ENCODE peak calls at places on chromosomes 1 and 21, in six cellular contexts. One of them, this sample, is unnamed.

GRCh38 chr1:153312569-153313186 is at the start of gene PGLYRP3:
- DNase-seq in esophagus squamous epithelium: no peak
- DNase-seq in kidney: no peak
- DNase-seq in K562: no peak
- DNase-seq in neuronal stem cell: no peak
- DNase-seq in right atrium auricular region: no peak
- DNase-seq in this sample: no peak

GRCh38 chr1:56550132-56550531 is 29.2 kb downstream of the PLPP3 start:
- DNase-seq in esophagus squamous epithelium: no peak
- DNase-seq in kidney: no peak
- DNase-seq in right atrium auricular region: no peak
- DNase-seq in neuronal stem cell: no peak
- DNase-seq in K562: no peak
- DNase-seq in this sample: no peak

GRCh38 chr1:212386029-212386428 is 28.7 kb downstream of the PACC1 start:
- DNase-seq in esophagus squamous epithelium: no peak
- DNase-seq in kidney: no peak
- DNase-seq in K562: no peak
- DNase-seq in neuronal stem cell: no peak
- DNase-seq in right atrium auricular region: no peak
- DNase-seq in this sample: no peak

GRCh38 chr1:6465461-6466005 is 440 bp downstream of the TNFRSF25 start:
- DNase-seq in esophagus squamous epithelium: no peak
- DNase-seq in K562: no peak
- DNase-seq in right atrium auricular region: no peak
- DNase-seq in neuronal stem cell: no peak
- DNase-seq in kidney: peak; percentile 52
- DNase-seq in this sample: no peak

GRCh38 chr1:152823291-152823690 is 4.0 kb upstream of the LCE1A start:
- DNase-seq in right atrium auricular region: no peak
- DNase-seq in esophagus squamous epithelium: no peak
- DNase-seq in K562: no peak
- DNase-seq in neuronal stem cell: no peak
- DNase-seq in kidney: no peak
- DNase-seq in this sample: no peak

GRCh38 chr1:210250665-210250997 is 18.0 kb downstream of the SERTAD4 start:
- DNase-seq in esophagus squamous epithelium: no peak
- DNase-seq in kidney: no peak
- DNase-seq in right atrium auricular region: no peak
- DNase-seq in neuronal stem cell: peak; percentile 40
- DNase-seq in K562: no peak
- DNase-seq in this sample: no peak

GRCh38 chr1:118100686-118101300 is 84.2 kb downstream of the SPAG17 start:
- DNase-seq in kidney: no peak
- DNase-seq in esophagus squamous epithelium: no peak
- DNase-seq in neuronal stem cell: no peak
- DNase-seq in right atrium auricular region: no peak
- DNase-seq in K562: no peak
- DNase-seq in this sample: no peak

GRCh38 chr1:210726621-210727020 is 397.9 kb downstream of the HHAT start:
- DNase-seq in kidney: no peak
- DNase-seq in neuronal stem cell: peak; percentile 79
- DNase-seq in esophagus squamous epithelium: no peak
- DNase-seq in K562: peak; percentile 64
- DNase-seq in right atrium auricular region: no peak
- DNase-seq in this sample: no peak

GRCh38 chr1:167909691-167910180 is 4.2 kb downstream of the ADCY10 start:
- DNase-seq in kidney: no peak
- DNase-seq in right atrium auricular region: no peak
- DNase-seq in esophagus squamous epithelium: no peak
- DNase-seq in neuronal stem cell: no peak
- DNase-seq in K562: no peak
- DNase-seq in this sample: no peak

GRCh38 chr1:207824691-207825090 is 72.8 kb downstream of the CD46 start:
- DNase-seq in right atrium auricular region: no peak
- DNase-seq in kidney: no peak
- DNase-seq in neuronal stem cell: no peak
- DNase-seq in K562: no peak
- DNase-seq in esophagus squamous epithelium: no peak
- DNase-seq in this sample: peak; percentile 73
- H3K4me3 ChIP-seq in right atrium auricular region: no peak overlapping the region
- H3K4me3 ChIP-seq in kidney: peak overlapping the region; percentile 93
- H3K4me3 ChIP-seq in neuronal stem cell: no peak overlapping the region
- H3K4me3 ChIP-seq in K562: no peak overlapping the region
- H3K4me3 ChIP-seq in esophagus squamous epithelium: peak overlapping the region; percentile 75
- H3K4me3 ChIP-seq in this sample: peak overlapping the region; percentile 37

GRCh38 chr21:44649701-44650100 is 3.5 kb downstream of the KRTAP10-11 start:
- DNase-seq in K562: no peak
- DNase-seq in kidney: no peak
- DNase-seq in esophagus squamous epithelium: no peak
- DNase-seq in right atrium auricular region: peak; percentile 36
- DNase-seq in neuronal stem cell: no peak
- DNase-seq in this sample: no peak

GRCh38 chr21:44653123-44653522 is 1.3 kb downstream of the KRTAP12-4 start:
- DNase-seq in esophagus squamous epithelium: no peak
- DNase-seq in K562: peak; percentile 40
- DNase-seq in neuronal stem cell: no peak
- DNase-seq in right atrium auricular region: no peak
- DNase-seq in kidney: no peak
- DNase-seq in this sample: no peak

GRCh38 chr21:44648557-44649311 is 2.5 kb downstream of the KRTAP10-11 start:
- DNase-seq in esophagus squamous epithelium: no peak
- DNase-seq in K562: no peak
- DNase-seq in kidney: no peak
- DNase-seq in right atrium auricular region: peak; percentile 23
- DNase-seq in neuronal stem cell: no peak
- DNase-seq in this sample: no peak

GRCh38 chr21:44650973-44651675 is 3.3 kb downstream of the KRTAP12-4 start:
- DNase-seq in kidney: no peak
- DNase-seq in right atrium auricular region: peak; percentile 28
- DNase-seq in neuronal stem cell: no peak
- DNase-seq in esophagus squamous epithelium: no peak
- DNase-seq in K562: no peak
- DNase-seq in this sample: no peak

GRCh38 chr21:44650265-44650972 is 4.0 kb downstream of the KRTAP12-4 start:
- DNase-seq in K562: no peak
- DNase-seq in kidney: no peak
- DNase-seq in right atrium auricular region: no peak
- DNase-seq in esophagus squamous epithelium: no peak
- DNase-seq in neuronal stem cell: no peak
- DNase-seq in this sample: no peak
- H3K9me3 ChIP-seq in K562: no peaks in the 10 kb centered on the region
- H3K9me3 ChIP-seq in kidney: no peaks in the 10 kb centered on the region
- H3K9me3 ChIP-seq in right atrium auricular region: no peaks in the 10 kb centered on the region
- H3K9me3 ChIP-seq in esophagus squamous epithelium: peaks cover 1% of the 10 kb centered on the region
- H3K9me3 ChIP-seq in neuronal stem cell: peaks cover 2% of the 10 kb centered on the region
- H3K9me3 ChIP-seq in this sample: no peaks in the 10 kb centered on the region

GRCh38 chr1:43284711-43285110 is 670 bp downstream of the C1orf210 start:
- DNase-seq in kidney: peak; percentile 66
- DNase-seq in neuronal stem cell: no peak
- DNase-seq in K562: no peak
- DNase-seq in esophagus squamous epithelium: no peak
- DNase-seq in right atrium auricular region: no peak
- DNase-seq in this sample: no peak

GRCh38 chr1:43284065-43284464 is 1.3 kb downstream of the C1orf210 start:
- DNase-seq in kidney: peak; percentile 22
- DNase-seq in right atrium auricular region: no peak
- DNase-seq in neuronal stem cell: no peak
- DNase-seq in K562: no peak
- DNase-seq in esophagus squamous epithelium: no peak
- DNase-seq in this sample: no peak

GRCh38 chr1:43286115-43286514 is 734 bp upstream of the C1orf210 start:
- DNase-seq in K562: no peak
- DNase-seq in esophagus squamous epithelium: no peak
- DNase-seq in neuronal stem cell: no peak
- DNase-seq in kidney: peak; percentile 58
- DNase-seq in right atrium auricular region: no peak
- DNase-seq in this sample: no peak

GRCh38 chr1:43286533-43286932 is 1.2 kb upstream of the C1orf210 start:
- DNase-seq in kidney: peak; percentile 17
- DNase-seq in esophagus squamous epithelium: no peak
- DNase-seq in neuronal stem cell: no peak
- DNase-seq in K562: no peak
- DNase-seq in right atrium auricular region: no peak
- DNase-seq in this sample: no peak

DNA sequence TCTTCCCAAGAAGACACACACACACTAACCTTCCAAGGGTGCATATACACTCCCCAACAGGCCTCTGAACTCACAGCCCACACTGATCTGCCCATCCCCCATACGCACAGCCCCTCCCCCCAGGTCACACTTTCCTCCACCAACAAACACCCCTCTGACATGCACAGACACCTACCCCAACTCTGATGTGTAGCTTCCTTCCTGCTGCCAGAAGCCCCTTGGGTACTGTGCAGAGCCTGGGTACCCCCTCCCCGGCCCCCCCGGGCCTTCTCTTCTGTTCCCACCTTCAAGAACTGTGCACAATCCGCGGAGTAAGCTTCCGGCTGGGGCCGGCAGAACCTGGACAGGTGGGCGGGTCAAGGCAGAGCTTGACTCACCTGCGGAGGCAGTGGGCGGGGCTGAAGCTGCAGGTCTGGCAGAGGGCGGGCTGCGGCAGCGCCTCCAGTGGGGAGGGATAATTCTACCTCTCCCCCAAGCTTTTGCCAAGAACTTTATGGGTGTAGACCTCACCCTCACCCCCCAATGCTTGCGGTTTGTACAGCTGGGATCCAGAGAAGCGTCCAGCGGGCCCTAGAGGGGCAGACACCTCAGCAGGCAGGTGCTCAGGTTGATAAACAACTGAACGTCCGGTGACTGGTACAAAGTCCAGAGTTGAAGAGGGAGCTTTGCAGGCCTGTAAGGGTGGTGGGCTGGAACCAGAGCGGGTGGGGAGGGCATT is at the start of gene C1orf210:
- DNase-seq in right atrium auricular region: no peak
- DNase-seq in K562: peak; percentile 86
- DNase-seq in neuronal stem cell: no peak
- DNase-seq in esophagus squamous epithelium: no peak
- DNase-seq in kidney: peak; percentile 96
- DNase-seq in this sample: no peak
- H3K27ac ChIP-seq in right atrium auricular region: no peak within 1 kb of the TSS
- H3K27ac ChIP-seq in K562: no peak within 1 kb of the TSS
- H3K27ac ChIP-seq in neuronal stem cell: no peak within 1 kb of the TSS
- H3K27ac ChIP-seq in esophagus squamous epithelium: peak within 1 kb of the TSS; percentile 82
- H3K27ac ChIP-seq in kidney: peak within 1 kb of the TSS; percentile 68
- H3K27ac ChIP-seq in this sample: no peak within 1 kb of the TSS

GRCh38 chr1:2228157-2228594 is at the start of gene SKI:
- DNase-seq in K562: peak; percentile 85
- DNase-seq in kidney: no peak
- DNase-seq in right atrium auricular region: no peak
- DNase-seq in neuronal stem cell: no peak
- DNase-seq in esophagus squamous epithelium: no peak
- DNase-seq in this sample: no peak

GRCh38 chr1:2227341-2228156 is 570 bp upstream of the SKI start:
- DNase-seq in kidney: peak; percentile 99
- DNase-seq in esophagus squamous epithelium: peak; percentile 52
- DNase-seq in right atrium auricular region: peak; percentile 96
- DNase-seq in neuronal stem cell: peak; percentile 98
- DNase-seq in K562: peak; percentile 97
- DNase-seq in this sample: peak; percentile 97

GRCh38 chr1:2229921-2230700 is 2.0 kb downstream of the SKI start:
- DNase-seq in K562: peak; percentile 27
- DNase-seq in kidney: peak; percentile 82
- DNase-seq in esophagus squamous epithelium: no peak
- DNase-seq in neuronal stem cell: no peak
- DNase-seq in right atrium auricular region: no peak
- DNase-seq in this sample: peak; percentile 65

GRCh38 chr1:2229032-2229920 is 1.2 kb downstream of the SKI start:
- DNase-seq in neuronal stem cell: no peak
- DNase-seq in right atrium auricular region: no peak
- DNase-seq in kidney: peak; percentile 93
- DNase-seq in K562: no peak
- DNase-seq in esophagus squamous epithelium: no peak
- DNase-seq in this sample: peak; percentile 82

GRCh38 chr1:2228684-2229031 is 539 bp downstream of the SKI start:
- DNase-seq in right atrium auricular region: no peak
- DNase-seq in K562: no peak
- DNase-seq in kidney: no peak
- DNase-seq in esophagus squamous epithelium: no peak
- DNase-seq in neuronal stem cell: no peak
- DNase-seq in this sample: no peak
- H3K4me3 ChIP-seq in right atrium auricular region: peak overlapping the region; percentile 54
- H3K4me3 ChIP-seq in K562: peak overlapping the region; percentile 53
- H3K4me3 ChIP-seq in kidney: peak overlapping the region; percentile 75
- H3K4me3 ChIP-seq in esophagus squamous epithelium: peak overlapping the region; percentile 77
- H3K4me3 ChIP-seq in neuronal stem cell: peak overlapping the region; percentile 96
- H3K4me3 ChIP-seq in this sample: peak overlapping the region; percentile 85

DNA sequence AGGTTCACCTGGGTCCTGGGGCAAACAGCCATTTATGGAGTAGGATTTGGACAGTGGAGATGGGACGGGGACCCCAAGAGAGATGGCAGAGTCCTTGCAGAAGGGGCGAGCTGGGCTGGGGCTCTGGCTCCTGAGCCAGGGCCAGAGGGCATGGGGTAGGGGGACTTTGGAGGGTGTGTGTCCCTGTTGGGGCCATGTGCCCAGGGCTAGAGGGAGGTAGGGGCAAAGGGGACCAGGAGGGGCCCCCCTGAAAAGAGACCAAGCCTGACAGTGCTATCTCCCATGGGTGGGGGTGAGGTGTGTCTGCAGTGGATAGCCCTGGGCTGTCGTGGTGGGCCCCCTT is 92.3 kb downstream of the TRIM11 start:
- DNase-seq in kidney: peak; percentile 45
- DNase-seq in K562: no peak
- DNase-seq in right atrium auricular region: no peak
- DNase-seq in esophagus squamous epithelium: no peak
- DNase-seq in neuronal stem cell: no peak
- DNase-seq in this sample: peak; percentile 50
- H3K9me3 ChIP-seq in kidney: no peaks in the 10 kb centered on the region
- H3K9me3 ChIP-seq in K562: peaks cover 4% of the 10 kb centered on the region
- H3K9me3 ChIP-seq in right atrium auricular region: no peaks in the 10 kb centered on the region
- H3K9me3 ChIP-seq in esophagus squamous epithelium: peaks cover 14% of the 10 kb centered on the region
- H3K9me3 ChIP-seq in neuronal stem cell: peaks cover 16% of the 10 kb centered on the region
- H3K9me3 ChIP-seq in this sample: peaks cover 7% of the 10 kb centered on the region

GRCh38 chr1:15620155-15620545 is 2.9 kb downstream of the DDI2 start:
- DNase-seq in neuronal stem cell: no peak
- DNase-seq in kidney: no peak
- DNase-seq in K562: no peak
- DNase-seq in right atrium auricular region: no peak
- DNase-seq in esophagus squamous epithelium: no peak
- DNase-seq in this sample: no peak
- H3K27ac ChIP-seq in neuronal stem cell: no peak overlapping the region
- H3K27ac ChIP-seq in kidney: no peak overlapping the region
- H3K27ac ChIP-seq in K562: peak overlapping the region; percentile 59
- H3K27ac ChIP-seq in right atrium auricular region: peak overlapping the region; percentile 98
- H3K27ac ChIP-seq in esophagus squamous epithelium: peak overlapping the region; percentile 100
- H3K27ac ChIP-seq in this sample: no peak overlapping the region

DNA sequence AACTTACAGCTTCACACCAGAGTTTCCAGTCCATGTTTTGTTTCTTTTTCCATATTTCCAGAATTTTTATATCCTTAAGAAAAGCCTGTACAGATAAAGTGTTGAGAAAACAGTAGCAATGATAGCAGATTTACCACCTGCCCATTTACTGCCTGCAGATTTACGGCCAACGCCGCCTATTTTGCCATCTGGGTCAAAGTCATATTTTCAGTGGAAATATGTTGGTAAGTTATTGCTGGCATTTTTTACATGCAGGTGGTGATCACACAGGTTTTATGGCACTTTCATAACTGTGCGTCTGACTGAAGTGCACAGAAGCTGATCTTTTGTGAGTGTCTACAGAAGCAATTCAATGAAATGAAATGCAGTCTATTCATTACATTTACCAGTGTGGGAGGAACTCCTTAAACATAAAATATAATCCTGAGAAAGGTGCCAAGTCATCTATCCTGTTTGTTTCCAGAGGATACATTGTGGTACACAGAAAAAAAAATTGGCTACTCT is 458.6 kb downstream of the NEGR1 start:
- DNase-seq in neuronal stem cell: no peak
- DNase-seq in right atrium auricular region: no peak
- DNase-seq in kidney: no peak
- DNase-seq in K562: no peak
- DNase-seq in esophagus squamous epithelium: no peak
- DNase-seq in this sample: no peak
- H3K4me3 ChIP-seq in neuronal stem cell: no peak overlapping the region
- H3K4me3 ChIP-seq in right atrium auricular region: no peak overlapping the region
- H3K4me3 ChIP-seq in kidney: no peak overlapping the region
- H3K4me3 ChIP-seq in K562: no peak overlapping the region
- H3K4me3 ChIP-seq in esophagus squamous epithelium: no peak overlapping the region
- H3K4me3 ChIP-seq in this sample: no peak overlapping the region

This sample was measured in ascending aorta.